ENCODE peak calls at places on chromosome 16, in four cellular contexts. X is upper lobe of right lung, H is fibroblast of pulmonary artery, E is transverse colon. Q is an unnamed sample.

GRCh38 chr16:80346160-80346632 is 194.6 kb upstream of the DYNLRB2 start:
- DNase-seq in E (no peak), X (no peak), H (no peak), Q (peak; percentile 2)

GRCh38 chr16:4283939-4284338 is 11.1 kb upstream of the TFAP4 start:
- DNase-seq in H (no peak), E (no peak), X (no peak), Q (no peak)

GRCh38 chr16:48299471-48299870 is 52.1 kb upstream of the ABCC11 start:
- DNase-seq in H (no peak), E (no peak), X (no peak), Q (no peak)

GRCh38 chr16:61792194-61792904 is 243.9 kb downstream of the CDH8 start:
- DNase-seq in E (no peak), X (no peak), H (peak; percentile 77), Q (peak; percentile 0)

GRCh38 chr16:47732806-47733150 is 271.6 kb downstream of the PHKB start:
- DNase-seq in E (no peak), H (peak; percentile 83), X (no peak), Q (peak; percentile 91)

GRCh38 chr16:66486773-66487579 is 59.9 kb downstream of the BEAN1 start:
- DNase-seq in H (peak; percentile 93), E (no peak), X (no peak), Q (peak; percentile 95)

GRCh38 chr16:49510141-49510540 is 136.5 kb downstream of the C16orf78 start:
- DNase-seq in H (no peak), E (no peak), X (peak; percentile 35), Q (no peak)

GRCh38 chr16:59170065-59170712 is 436.1 kb upstream of the GOT2 start:
- DNase-seq in H (no peak), X (no peak), E (no peak), Q (no peak)

GRCh38 chr16:287298-287811 is 4.4 kb downstream of the PDIA2 start:
- DNase-seq in H (no peak), E (no peak), X (no peak), Q (no peak)

GRCh38 chr16:10218490-10219206 is 36.4 kb upstream of the GRIN2A start:
- DNase-seq in X (no peak), H (no peak), E (no peak), Q (no peak)

GRCh38 chr16:27483083-27483437 is 66.7 kb downstream of the GTF3C1 start:
- DNase-seq in H (no peak), E (no peak), X (no peak), Q (no peak)

GRCh38 chr16:87305505-87306391 is 11.4 kb downstream of the C16orf95 start:
- DNase-seq in E (no peak), H (peak; percentile 27), X (no peak), Q (no peak)

GRCh38 chr16:53745753-53746258 is 41.9 kb downstream of the FTO start:
- DNase-seq in H (peak; percentile 22), E (no peak), X (no peak), Q (peak; percentile 45)

GRCh38 chr16:67024384-67024896 is 4.5 kb upstream of the CBFB start:
- DNase-seq in E (peak; percentile 5), X (peak; percentile 11), H (no peak), Q (no peak)

GRCh38 chr16:65769055-65769465 is 597.4 kb upstream of the CDH5 start:
- DNase-seq in X (no peak), H (peak; percentile 88), E (no peak), Q (peak; percentile 90)

GRCh38 chr16:887846-888245 is 82.9 kb downstream of the LMF1 start:
- DNase-seq in H (no peak), X (no peak), E (no peak), Q (no peak)

GRCh38 chr16:23365602-23366240 is 63.6 kb downstream of the SCNN1B start:
- DNase-seq in E (no peak), X (no peak), H (no peak), Q (no peak)

GRCh38 chr16:48583075-48584065 is 26.6 kb downstream of the N4BP1 start:
- DNase-seq in E (no peak), X (no peak), H (peak; percentile 22), Q (peak; percentile 51)

GRCh38 chr16:28491080-28491969 is 549 bp downstream of the CLN3 start:
- DNase-seq in E (peak; percentile 53), X (peak; percentile 76), H (peak; percentile 5), Q (peak; percentile 24)

GRCh38 chr16:878071-878784 is 77.7 kb upstream of the GNG13 start:
- DNase-seq in E (peak; percentile 18), X (no peak), H (no peak), Q (no peak)

GRCh38 chr16:24537474-24538337 is 1.7 kb upstream of the RBBP6 start:
- DNase-seq in E (no peak), X (no peak), H (peak; percentile 31), Q (no peak)

GRCh38 chr16:30430428-30430970 is 669 bp upstream of the DCTPP1 start:
- DNase-seq in X (no peak), E (no peak), H (no peak), Q (no peak)

GRCh38 chr16:1496464-1496863 is 3.3 kb downstream of the TELO2 start:
- DNase-seq in E (no peak), H (no peak), X (no peak), Q (no peak)

GRCh38 chr16:29663020-29663828 is at the start of gene SPN:
- DNase-seq in X (peak; percentile 70), H (no peak), E (peak; percentile 33), Q (no peak)

GRCh38 chr16:4083347-4083870 is 32.8 kb downstream of the ADCY9 start:
- DNase-seq in H (no peak), E (no peak), X (no peak), Q (no peak)

GRCh38 chr16:79571065-79571697 is 29.4 kb downstream of the MAF start:
- DNase-seq in E (no peak), X (no peak), H (no peak), Q (no peak)

GRCh38 chr16:30429418-30429677 is 482 bp downstream of the DCTPP1 start:
- DNase-seq in E (no peak), H (no peak), X (no peak), Q (no peak)

GRCh38 chr16:79337906-79338305 is 262.6 kb downstream of the MAF start:
- DNase-seq in X (no peak), H (no peak), E (no peak), Q (no peak)

GRCh38 chr16:4200000-4200780 is 41.7 kb downstream of the SRL start:
- DNase-seq in E (peak; percentile 79), H (peak; percentile 68), X (peak; percentile 89), Q (peak; percentile 65)

GRCh38 chr16:69930117-69930776 is 20.9 kb upstream of the CLEC18A start:
- DNase-seq in X (no peak), H (peak; percentile 75), E (peak; percentile 43), Q (peak; percentile 72)

GRCh38 chr16:89921699-89922476 is 1.3 kb upstream of the TUBB3 start:
- DNase-seq in E (peak; percentile 59), X (peak; percentile 80), H (peak; percentile 93), Q (peak; percentile 92)

GRCh38 chr16:47204736-47205499 is 61.2 kb upstream of the NETO2 start:
- DNase-seq in E (no peak), H (no peak), X (no peak), Q (no peak)

GRCh38 chr16:75742424-75743047 is 16.2 kb upstream of the CPHXL start:
- DNase-seq in E (no peak), X (no peak), H (no peak), Q (no peak)

GRCh38 chr16:1993731-1994131 is 4.0 kb downstream of the SYNGR3 start:
- DNase-seq in E (no peak), H (no peak), X (peak; percentile 70), Q (no peak)

GRCh38 chr16:88994704-88995103 is 17.7 kb upstream of the CBFA2T3 start:
- DNase-seq in X (no peak), H (no peak), E (no peak), Q (no peak)

GRCh38 chr16:12060751-12061150 is 84.2 kb downstream of the SNX29 start:
- DNase-seq in H (no peak), E (no peak), X (peak; percentile 45), Q (no peak)

GRCh38 chr16:80968386-80969113 is 38.1 kb downstream of the CMC2 start:
- DNase-seq in E (no peak), X (no peak), H (peak; percentile 33), Q (peak; percentile 47)

GRCh38 chr16:88558457-88559442 is 11.5 kb upstream of the ZC3H18 start:
- DNase-seq in X (no peak), H (peak; percentile 86), E (peak; percentile 89), Q (peak; percentile 70)

GRCh38 chr16:82947675-82948074 is 320.9 kb downstream of the CDH13 start:
- DNase-seq in H (no peak), X (no peak), E (no peak), Q (no peak)

DNA sequence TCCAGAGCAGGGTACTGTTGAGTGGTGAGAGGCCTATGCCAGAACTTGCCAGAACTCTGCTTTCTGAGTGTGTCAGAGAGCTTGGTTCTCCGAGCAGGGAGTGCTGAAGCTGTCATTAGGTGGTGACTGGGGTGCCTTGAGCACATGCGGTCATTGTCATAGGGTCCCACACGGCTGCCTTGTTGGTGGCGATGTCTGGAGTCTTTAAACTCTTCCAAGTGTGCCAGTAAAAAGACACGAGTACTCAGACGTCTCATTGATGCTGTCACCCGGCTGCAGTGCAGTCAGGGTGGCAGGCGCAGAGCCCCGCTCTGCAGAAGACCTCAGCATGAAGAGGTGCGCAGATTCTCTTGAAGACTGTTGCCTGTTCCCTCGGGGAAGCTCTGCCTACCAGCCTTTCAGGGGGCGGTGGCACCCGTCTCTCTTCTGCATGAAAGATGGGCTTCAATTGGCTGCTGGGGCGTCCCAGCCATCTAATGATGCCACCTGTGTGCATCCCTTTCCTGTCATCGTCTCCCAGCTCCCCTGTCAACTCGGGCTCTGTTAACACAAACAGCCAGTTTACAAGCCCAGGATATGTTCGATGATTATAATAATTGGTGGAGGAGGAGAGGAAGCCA is 58.3 kb downstream of the NKD1 start:
- DNase-seq in X (no peak), E (no peak), H (no peak), Q (no peak)
- H3K4me3 ChIP-seq in X (no peak overlapping the region), E (no peak overlapping the region), H (no peak overlapping the region), Q (no peak overlapping the region)

GRCh38 chr16:56610017-56610608 is 1.7 kb downstream of the MT2A start:
- DNase-seq in X (peak; percentile 82), H (peak; percentile 95), E (peak; percentile 52), Q (peak; percentile 90)

GRCh38 chr16:56609463-56609921 is 1.1 kb downstream of the MT2A start:
- DNase-seq in H (peak; percentile 90), X (no peak), E (peak; percentile 86), Q (peak; percentile 88)

GRCh38 chr16:56607675-56608042 is 725 bp upstream of the MT2A start:
- DNase-seq in H (no peak), E (no peak), X (no peak), Q (no peak)

GRCh38 chr16:56608043-56608875 is at the start of gene MT2A:
- DNase-seq in X (peak; percentile 98), H (peak; percentile 97), E (peak; percentile 96), Q (peak; percentile 95)

GRCh38 chr16:56608876-56609462 is 585 bp downstream of the MT2A start:
- DNase-seq in H (peak; percentile 24), E (no peak), X (no peak), Q (peak; percentile 21)
- H3K4me3 ChIP-seq in H (peak overlapping the region; percentile 89), E (peak overlapping the region; percentile 45), X (peak overlapping the region; percentile 75), Q (peak overlapping the region; percentile 76)

GRCh38 chr16:84728853-84729424 is 29.1 kb downstream of the USP10 start:
- DNase-seq in H (no peak), E (no peak), X (no peak), Q (no peak)
- H3K4me3 ChIP-seq in H (no peak overlapping the region), E (no peak overlapping the region), X (no peak overlapping the region), Q (peak overlapping the region; percentile 52)

DNA sequence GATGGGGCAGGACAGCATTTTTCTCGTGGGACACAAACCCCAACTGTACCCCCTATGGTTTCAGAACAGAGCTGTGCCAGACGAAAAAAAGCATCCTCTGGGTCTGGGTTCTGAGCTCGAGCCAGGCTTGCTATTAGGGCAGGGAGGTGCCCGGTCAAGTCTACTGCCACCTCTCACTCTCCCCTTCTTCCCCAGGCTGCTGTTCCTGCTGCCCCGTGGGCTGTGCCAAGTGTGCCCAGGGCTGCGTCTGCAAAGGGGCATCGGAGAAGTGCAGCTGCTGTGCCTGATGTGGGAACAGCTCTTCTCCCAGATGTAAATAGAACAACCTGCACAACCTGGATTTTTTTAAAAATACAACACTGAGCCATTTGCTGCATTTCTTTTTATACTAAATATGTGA is 1.1 kb downstream of the MT1E start:
- DNase-seq in H (no peak), X (no peak), E (no peak), Q (no peak)
- H3K4me3 ChIP-seq in H (peak overlapping the region; percentile 66), X (peak overlapping the region; percentile 70), E (peak overlapping the region; percentile 59), Q (peak overlapping the region; percentile 81)